ENCODE peak calls at places on chromosomes 12 and 14, in five cellular contexts. B, P, A, F and X are unnamed samples.
A peak's percentile ranks its signal among the peaks of the same experiment; 100 is the strongest.

GRCh38 chr14:54902521-54903420 is at the start of gene GCH1:
- DNase-seq in P (peak; percentile 89), B (peak; percentile 89), F (peak; percentile 35), A (peak; percentile 89), X (peak; percentile 85)

GRCh38 chr12:54411398-54412241 is 7.4 kb downstream of the ITGA5 start:
- DNase-seq in B (no peak), A (peak; percentile 41), P (no peak), F (peak; percentile 92), X (no peak)

GRCh38 chr12:123990512-123990911 is 17.5 kb downstream of the ZNF664 start:
- DNase-seq in B (no peak), A (no peak), F (peak; percentile 30), P (no peak), X (no peak)

GRCh38 chr14:22982477-22983245 is at the start of gene AJUBA:
- DNase-seq in B (peak; percentile 84), F (peak; percentile 97), P (peak; percentile 86), A (peak; percentile 86), X (peak; percentile 62)

GRCh38 chr14:100747736-100748135 is 21.0 kb downstream of the DLK1 start:
- DNase-seq in A (no peak), F (no peak), B (no peak), P (no peak), X (no peak)

GRCh38 chr12:80659512-80660094 is 47.8 kb upstream of the MYF6 start:
- DNase-seq in B (no peak), A (no peak), F (no peak), P (no peak), X (no peak)

GRCh38 chr14:105180598-105181528 is at the start of gene NUDT14:
- DNase-seq in F (peak; percentile 29), A (peak; percentile 93), B (peak; percentile 81), P (peak; percentile 91), X (peak; percentile 86)

GRCh38 chr12:48512855-48513254 is 12.6 kb upstream of the OR8S1 start:
- DNase-seq in B (no peak), F (no peak), P (no peak), A (no peak), X (no peak)

GRCh38 chr14:73804636-73805035 is 47.0 kb upstream of the PTGR2 start:
- DNase-seq in F (no peak), A (no peak), B (no peak), P (no peak), X (no peak)

GRCh38 chr14:104438166-104438887 is 141.2 kb upstream of the C14orf180 start:
- DNase-seq in P (no peak), A (peak; percentile 5), F (no peak), B (no peak), X (no peak)

GRCh38 chr14:49306152-49306751 is 279.9 kb downstream of the RPS29 start:
- DNase-seq in A (no peak), P (no peak), B (no peak), F (peak; percentile 2), X (no peak)
- TF ChIP-seq CTCF in A (peak; percentile 24), P (peak; percentile 13), B (peak; percentile 73), F (peak; percentile 48), X (peak; percentile 34)

GRCh38 chr12:69466867-69467266 is 3.3 kb upstream of the FRS2 start:
- DNase-seq in A (no peak), B (no peak), P (no peak), F (no peak), X (no peak)
- TF ChIP-seq CTCF in A (no peak), B (no peak), P (no peak), F (no peak), X (no peak)

DNA sequence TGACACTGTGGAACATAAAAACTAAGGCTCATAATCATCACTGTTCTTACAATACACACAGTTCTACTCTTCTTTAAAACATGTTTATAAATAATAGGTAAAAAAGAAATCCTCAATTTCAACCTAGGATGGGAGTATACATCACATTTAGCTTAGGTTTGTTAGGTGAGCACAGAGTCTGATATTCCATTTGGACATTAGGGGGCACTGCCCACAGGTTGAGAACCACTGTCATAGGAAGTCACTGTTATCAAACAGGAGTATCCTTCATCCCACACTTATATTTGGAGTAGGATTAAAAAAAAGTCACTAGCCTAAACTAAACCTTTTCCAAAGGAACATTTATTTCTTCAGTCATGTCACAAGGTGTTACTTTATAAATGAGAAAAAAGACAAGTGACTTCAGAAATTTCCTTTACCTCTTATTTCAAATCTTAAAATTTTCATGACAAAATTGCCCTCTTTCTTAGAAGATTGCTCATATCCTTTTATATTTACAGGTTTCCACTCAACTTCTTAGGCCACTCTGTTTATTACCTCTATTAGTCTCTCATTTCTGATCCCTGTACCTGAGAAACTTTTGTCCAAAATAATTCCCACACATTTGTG is 240.6 kb downstream of the CPNE8 start:
- DNase-seq in P (no peak), A (peak; percentile 14), B (no peak), F (no peak), X (no peak)
- TF ChIP-seq CTCF in P (peak; percentile 22), A (peak; percentile 46), B (peak; percentile 67), F (no peak), X (no peak)

GRCh38 chr12:75996907-75997447 is 34.6 kb downstream of the PHLDA1 start:
- DNase-seq in F (peak; percentile 38), P (no peak), A (no peak), B (no peak), X (no peak)
- TF ChIP-seq CTCF in F (no peak), P (no peak), A (no peak), B (no peak), X (no peak)

GRCh38 chr12:25552681-25553080 is 402 bp downstream of the LMNTD1 start:
- DNase-seq in A (no peak), P (no peak), B (no peak), F (peak; percentile 86), X (no peak)

GRCh38 chr12:25553083-25553482 is at the start of gene LMNTD1:
- DNase-seq in A (no peak), F (peak; percentile 86), P (no peak), B (no peak), X (no peak)

GRCh38 chr12:25556136-25556535 is 3.1 kb upstream of the LMNTD1 start:
- DNase-seq in A (no peak), B (no peak), F (no peak), P (no peak), X (no peak)

GRCh38 chr12:25558566-25558965 is 5.5 kb upstream of the LMNTD1 start:
- DNase-seq in P (no peak), A (no peak), F (peak; percentile 34), B (no peak), X (no peak)

GRCh38 chr12:25557830-25558436 is 4.8 kb upstream of the LMNTD1 start:
- DNase-seq in A (no peak), F (peak; percentile 40), P (peak; percentile 28), B (no peak), X (no peak)
- TF ChIP-seq CTCF in A (peak; percentile 29), F (peak; percentile 55), P (peak; percentile 37), B (peak; percentile 70), X (no peak)

DNA sequence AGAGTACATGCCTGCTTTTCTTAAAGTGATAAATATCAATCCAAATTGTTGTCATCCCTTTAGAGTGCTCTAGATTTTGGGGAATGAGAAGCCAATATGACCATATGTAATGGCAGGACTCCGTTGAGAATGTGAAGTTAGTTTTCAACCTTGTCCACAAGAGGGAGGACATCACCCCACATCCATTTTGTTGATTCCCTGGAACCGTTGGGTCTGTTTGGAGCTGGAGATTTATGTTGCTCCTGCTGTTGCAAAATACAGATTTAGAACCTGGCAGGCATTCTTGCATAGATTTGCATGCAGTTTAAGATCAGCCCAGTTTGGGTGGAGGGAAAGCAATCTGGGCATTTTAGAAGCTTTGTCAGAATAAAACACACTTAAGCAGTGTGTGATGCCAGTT is 620.1 kb downstream of the NRXN3 start:
- DNase-seq in F (no peak), P (no peak), B (no peak), A (no peak), X (no peak)
- TF ChIP-seq CTCF in F (no peak), P (no peak), B (peak; percentile 45), A (no peak), X (no peak)